ENCODE peak calls at places on chromosome 18, in six cellular contexts. A is GM13977; L is stimulated activated CD8-positive, alpha-beta memory T cell treated with anti-CD3 and anti-CD28 coated beads, Interleukin-4, amount 100 ng/mL, for 1 hour; V is activated CD8-positive, alpha-beta memory T cell treated with anti-CD3 and anti-CD28 coated beads for 24 hours; P is cardiac fibroblast; M is fibroblast of mammary gland. Z is an unnamed sample.

GRCh38 chr18:24227976-24228660 is 89.3 kb downstream of the CABYR start:
- DNase-seq in A (no peak), L (no peak), V (no peak), P (peak; percentile 63), M (peak; percentile 79), Z (peak; percentile 54)

GRCh38 chr18:58967643-58968291 is 103.1 kb downstream of the ZNF532 start:
- DNase-seq in A (no peak), L (no peak), V (no peak), P (no peak), M (no peak), Z (peak; percentile 52)

GRCh38 chr18:45554070-45554767 is 61.1 kb upstream of the SLC14A2 start:
- DNase-seq in A (no peak), L (no peak), V (no peak), P (no peak), M (no peak), Z (no peak)

GRCh38 chr18:22900558-22901183 is 32.5 kb upstream of the RBBP8 start:
- DNase-seq in A (no peak), L (no peak), V (no peak), P (no peak), M (no peak), Z (no peak)

GRCh38 chr18:2325308-2325849 is 245.9 kb downstream of the METTL4 start:
- DNase-seq in A (no peak), L (no peak), V (no peak), P (peak; percentile 54), M (no peak), Z (no peak)

GRCh38 chr18:47883771-47884413 is 46.6 kb downstream of the SMAD2 start:
- DNase-seq in A (no peak), L (no peak), V (no peak), P (peak; percentile 74), M (peak; percentile 74), Z (peak; percentile 77)

GRCh38 chr18:44973282-44973681 is 292.6 kb downstream of the SETBP1 start:
- DNase-seq in A (no peak), L (no peak), V (no peak), P (peak; percentile 17), M (peak; percentile 36), Z (peak; percentile 47)

GRCh38 chr18:68723539-68723938 is 8.6 kb upstream of the TMX3 start:
- DNase-seq in A (no peak), L (no peak), V (no peak), P (no peak), M (no peak), Z (no peak)

GRCh38 chr18:36537289-36537688 is 239.8 kb downstream of the FHOD3 start:
- DNase-seq in A (no peak), L (no peak), V (no peak), P (no peak), M (no peak), Z (no peak)

GRCh38 chr18:30675493-30675892 is 367.0 kb downstream of the DSC3 start:
- DNase-seq in A (no peak), L (no peak), V (no peak), P (no peak), M (no peak), Z (no peak)

Z was measured in foreskin fibroblast.